ENCODE peak calls at places on chromosomes 1 and 21, in seven cellular contexts. Q is CD4-positive, CD25-positive, alpha-beta regulatory T cell; T is small intestine; N is stomach; X is testis; J is mammary epithelial cell; P is neuronal stem cell. Y is an unnamed sample. For H3K4me1, the result is how much of the 10 kb centered on the place peaks cover.

GRCh38 chr1:111463029-111463683 is 10.6 kb upstream of the C1orf162 start:
- DNase-seq in X (no peak), Q (no peak), N (no peak), T (no peak), P (no peak), J (peak), Y (no peak)

GRCh38 chr1:38656741-38657140 is 202.8 kb downstream of the RRAGC start:
- DNase-seq in N (no peak), Q (no peak), T (no peak), P (no peak), J (no peak), X (no peak), Y (no peak)

GRCh38 chr1:24970926-24971530 is 41.0 kb upstream of the RUNX3 start:
- DNase-seq in Q (no peak), J (no peak), N (no peak), P (no peak), X (no peak), T (no peak), Y (no peak)

GRCh38 chr1:70319750-70320149 is 34.8 kb downstream of the ANKRD13C start:
- DNase-seq in T (no peak), J (peak), P (no peak), N (no peak), X (no peak), Q (no peak), Y (no peak)

GRCh38 chr1:175402336-175402735 is 209.8 kb upstream of the KIAA0040 start:
- DNase-seq in P (no peak), J (no peak), N (no peak), T (no peak), X (no peak), Q (no peak), Y (no peak)

GRCh38 chr1:236016083-236016482 is 48.8 kb downstream of the NID1 start:
- DNase-seq in Q (no peak), T (no peak), X (peak), N (no peak), J (no peak), P (no peak), Y (peak)

GRCh38 chr1:235947989-235948388 is 81.3 kb upstream of the LYST start:
- DNase-seq in X (no peak), P (no peak), Q (no peak), T (no peak), N (no peak), J (no peak), Y (no peak)

GRCh38 chr1:53552146-53552940 is 93.1 kb downstream of the DMRTB1 start:
- DNase-seq in N (no peak), X (no peak), Q (no peak), J (no peak), T (no peak), P (no peak), Y (no peak)

GRCh38 chr1:41846595-41846994 is 72.1 kb downstream of the HIVEP3 start:
- DNase-seq in J (peak), Q (no peak), N (no peak), X (no peak), T (no peak), P (no peak), Y (no peak)

GRCh38 chr1:214660900-214661299 is 57.9 kb downstream of the CENPF start:
- DNase-seq in X (peak), N (peak), J (no peak), Q (no peak), P (no peak), T (no peak), Y (peak)

GRCh38 chr1:171655215-171656116 is 3.0 kb upstream of the MYOC start:
- DNase-seq in J (no peak), T (peak), N (peak), P (no peak), Q (peak), X (peak), Y (peak)

GRCh38 chr21:46095814-46096595 is 1.9 kb upstream of the COL6A2 start:
- DNase-seq in T (no peak), J (no peak), Q (no peak), P (no peak), N (no peak), X (no peak), Y (no peak)

GRCh38 chr1:41533731-41534080 is 49.2 kb upstream of the EDN2 start:
- DNase-seq in X (no peak), N (no peak), J (no peak), P (no peak), T (no peak), Q (no peak), Y (no peak)

GRCh38 chr1:104720701-104721100 is 971.0 kb downstream of the AMY1C start:
- DNase-seq in N (no peak), Q (no peak), X (no peak), J (no peak), T (no peak), P (no peak), Y (no peak)

GRCh38 chr1:204751883-204752687 is 66.5 kb upstream of the LRRN2 start:
- DNase-seq in N (no peak), X (no peak), T (peak), J (peak), Q (no peak), P (no peak), Y (no peak)

GRCh38 chr21:45154511-45155508 is 80.4 kb downstream of the ADARB1 start:
- DNase-seq in X (peak), N (peak), P (no peak), T (peak), Q (no peak), J (peak), Y (no peak)

GRCh38 chr1:29822895-29823294 is 586.6 kb downstream of the PTPRU start:
- DNase-seq in N (peak), J (no peak), P (no peak), Q (no peak), X (no peak), T (no peak), Y (no peak)

GRCh38 chr1:246398126-246398813 is 108.8 kb downstream of the SMYD3 start:
- DNase-seq in N (peak), Q (no peak), T (no peak), X (peak), P (no peak), J (no peak), Y (no peak)

GRCh38 chr1:99621340-99621901 is 24.5 kb upstream of the PALMD start:
- DNase-seq in N (no peak), P (no peak), X (no peak), T (no peak), J (peak), Q (no peak), Y (no peak)

GRCh38 chr1:38418195-38419030 is 371.8 kb upstream of the POU3F1 start:
- DNase-seq in J (no peak), N (no peak), T (no peak), P (peak), X (no peak), Q (no peak), Y (no peak)

GRCh38 chr1:12196641-12197482 is 30.1 kb downstream of the TNFRSF1B start:
- DNase-seq in X (peak), J (no peak), T (no peak), Q (no peak), P (no peak), N (no peak), Y (peak)

GRCh38 chr21:32094792-32095191 is 184.1 kb downstream of the MIS18A start:
- DNase-seq in N (no peak), Q (no peak), X (no peak), P (no peak), T (peak), J (no peak), Y (no peak)

GRCh38 chr1:111476761-111477309 is 3.1 kb downstream of the C1orf162 start:
- DNase-seq in J (no peak), Q (peak), T (peak), N (no peak), X (no peak), P (no peak), Y (no peak)

GRCh38 chr1:117639741-117640140 is 33.9 kb downstream of the TENT5C start:
- DNase-seq in N (no peak), Q (no peak), X (no peak), J (no peak), P (no peak), T (no peak), Y (no peak)

GRCh38 chr1:125085720-125086591 is 3901.2 kb downstream of the SRGAP2C start:
- DNase-seq in P (no peak), X (no peak), Q (no peak), N (no peak), T (no peak), J (no peak), Y (peak)

GRCh38 chr1:161816201-161816600 is 50.1 kb downstream of the ATF6 start:
- DNase-seq in N (no peak), J (no peak), X (no peak), P (no peak), T (peak), Q (no peak), Y (no peak)

GRCh38 chr1:144101397-144102050 is 129.7 kb upstream of the FAM72C start:
- DNase-seq in T (peak), N (peak), P (no peak), J (peak), Q (no peak), X (peak), Y (peak)

GRCh38 chr1:5967351-5968160 is 24.7 kb downstream of the NPHP4 start:
- DNase-seq in T (no peak), P (no peak), J (no peak), Q (no peak), X (peak), N (no peak), Y (peak)

GRCh38 chr1:206898909-206899431 is 1.7 kb downstream of the IL24 start:
- DNase-seq in T (no peak), Q (no peak), J (no peak), P (no peak), N (no peak), X (no peak), Y (no peak)

GRCh38 chr1:26353976-26354820 is at the start of gene CRYBG2:
- DNase-seq in P (no peak), T (peak), J (peak), X (no peak), N (peak), Q (no peak), Y (no peak)

GRCh38 chr1:26350701-26351590 is 3.0 kb downstream of the CRYBG2 start:
- DNase-seq in T (peak), N (no peak), J (no peak), Q (no peak), X (no peak), P (peak), Y (no peak)

GRCh38 chr1:26353210-26353859 is 595 bp downstream of the CRYBG2 start:
- DNase-seq in T (no peak), P (no peak), N (no peak), Q (no peak), J (no peak), X (no peak), Y (no peak)

GRCh38 chr1:26351591-26352337 is 2.2 kb downstream of the CRYBG2 start:
- DNase-seq in N (no peak), Q (no peak), X (no peak), P (peak), J (peak), T (peak), Y (no peak)

DNA sequence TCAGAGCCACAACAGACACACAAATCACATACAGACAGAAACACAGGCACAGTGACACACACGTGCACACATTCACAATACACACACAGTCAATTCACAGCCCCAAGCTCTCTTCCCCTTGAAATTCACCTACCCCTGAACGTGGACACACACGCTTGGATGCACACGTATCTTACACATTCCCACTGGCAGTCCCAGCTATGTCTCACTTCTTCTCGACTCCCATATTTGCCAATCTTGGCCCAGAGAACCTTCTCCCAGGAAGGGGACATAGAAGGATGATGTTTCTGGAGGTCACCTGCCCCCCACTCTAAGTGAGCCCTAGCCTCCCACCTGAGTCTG is 1.6 kb downstream of the CRYBG2 start:
- DNase-seq in J (no peak), X (no peak), P (no peak), Q (no peak), N (no peak), T (no peak), Y (no peak)
- H3K4me3 ChIP-seq in J (no peak), X (no peak), P (no peak), Q (no peak), N (no peak), T (peak), Y (no peak)

DNA sequence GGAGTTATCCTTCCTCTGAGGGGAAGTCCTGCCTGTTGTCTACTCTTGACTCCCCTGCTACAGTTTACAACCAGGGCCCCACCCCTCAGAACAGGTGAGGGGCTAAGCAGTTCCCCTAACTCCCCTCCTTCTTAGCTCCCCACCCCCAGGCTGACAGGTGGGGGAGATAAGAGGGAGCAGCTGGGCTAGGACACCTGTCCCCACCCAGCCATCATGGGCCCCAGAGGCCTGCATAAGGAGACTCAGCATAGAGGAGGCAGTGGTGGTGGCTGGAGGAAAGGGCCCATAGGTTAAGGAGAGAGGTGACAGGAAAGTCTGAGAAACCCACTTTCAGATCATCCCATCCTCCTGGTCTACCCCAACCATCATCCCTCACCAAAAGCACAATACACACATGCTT is 6.8 kb downstream of the MEF2D start:
- DNase-seq in N (no peak), T (no peak), P (no peak), X (no peak), Q (no peak), J (no peak), Y (no peak)
- H3K4me1 ChIP-seq in N (half or more), T (under half), P (under half), X (half or more), Q (half or more), J (under half), Y (half or more)

DNA sequence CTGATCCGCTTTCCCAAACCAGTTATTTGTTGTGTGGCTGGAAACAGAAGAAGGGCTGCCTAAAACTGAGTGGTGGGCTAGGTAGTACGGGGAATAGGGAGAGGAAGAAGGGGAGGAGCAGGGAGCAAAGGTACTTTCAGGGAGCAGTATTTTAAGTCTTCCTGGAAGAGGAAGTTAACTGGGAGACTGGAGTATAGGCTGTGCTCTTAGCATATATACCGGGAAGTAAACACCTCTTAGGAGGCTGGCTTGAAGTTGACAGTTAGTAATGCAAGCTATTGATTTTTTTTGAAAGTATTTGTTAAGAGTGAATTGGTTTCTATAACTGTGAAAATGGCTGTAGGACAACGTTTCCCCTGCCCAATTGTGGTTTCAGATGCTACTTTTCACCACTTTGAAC is 38.5 kb downstream of the UCK2 start:
- DNase-seq in T (peak), X (no peak), J (no peak), Q (no peak), P (no peak), N (no peak), Y (no peak)
- H3K27ac ChIP-seq in T (no peak), X (no peak), J (no peak), Q (no peak), P (no peak), N (no peak), Y (no peak)

DNA sequence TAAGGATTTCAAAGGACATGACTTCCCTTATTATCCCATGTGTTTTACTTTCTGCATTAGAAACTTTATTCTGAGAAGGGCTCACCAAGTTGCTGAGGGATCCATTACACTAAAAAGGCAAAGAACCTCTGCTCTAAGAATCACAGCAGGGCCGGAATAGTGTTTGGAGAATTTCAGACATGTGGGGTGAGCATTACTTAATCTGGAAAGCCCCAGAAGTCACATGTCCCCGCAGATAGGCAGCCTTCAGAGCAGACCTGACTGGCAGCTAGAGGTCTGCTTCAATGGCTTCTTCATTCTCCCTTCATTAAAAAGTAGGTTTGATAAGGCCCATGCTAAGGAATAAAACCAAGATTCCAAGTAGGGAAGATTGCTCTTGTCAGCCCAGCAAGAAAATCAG is 52.6 kb upstream of the RBM15 start:
- DNase-seq in T (no peak), J (no peak), P (no peak), Q (no peak), X (no peak), N (no peak), Y (no peak)
- H3K4me3 ChIP-seq in T (no peak), J (no peak), P (no peak), Q (no peak), X (no peak), N (no peak), Y (no peak)

Y was measured in right cardiac atrium.